ENCODE peak calls at places on chromosome 7, in seven cellular contexts. One of them, this sample, is unnamed.

GRCh38 chr7:29345590-29345989 is 151.0 kb downstream of the CHN2 start:
- DNase-seq in hepatocyte: peak
- DNase-seq in ovary: no peak
- DNase-seq in type B pancreatic cell: no peak
- DNase-seq in tibial nerve: no peak
- DNase-seq in mammary epithelial cell: peak
- DNase-seq in endothelial cell of umbilical vein: peak
- DNase-seq in this sample: peak

GRCh38 chr7:41881313-41882130 is 178.6 kb upstream of the INHBA start:
- DNase-seq in hepatocyte: no peak
- DNase-seq in ovary: no peak
- DNase-seq in type B pancreatic cell: no peak
- DNase-seq in tibial nerve: no peak
- DNase-seq in mammary epithelial cell: no peak
- DNase-seq in endothelial cell of umbilical vein: no peak
- DNase-seq in this sample: no peak

GRCh38 chr7:35992436-35992835 is 160.6 kb upstream of the EEPD1 start:
- DNase-seq in hepatocyte: no peak
- DNase-seq in ovary: no peak
- DNase-seq in type B pancreatic cell: no peak
- DNase-seq in tibial nerve: no peak
- DNase-seq in mammary epithelial cell: peak
- DNase-seq in endothelial cell of umbilical vein: no peak
- DNase-seq in this sample: no peak

GRCh38 chr7:94513565-94513860 is 3.9 kb downstream of the CASD1 start:
- DNase-seq in hepatocyte: no peak
- DNase-seq in ovary: no peak
- DNase-seq in type B pancreatic cell: no peak
- DNase-seq in tibial nerve: no peak
- DNase-seq in mammary epithelial cell: peak
- DNase-seq in endothelial cell of umbilical vein: no peak
- DNase-seq in this sample: peak

GRCh38 chr7:27048438-27048837 is 47.4 kb downstream of the HOXA1 start:
- DNase-seq in hepatocyte: no peak
- DNase-seq in ovary: no peak
- DNase-seq in type B pancreatic cell: no peak
- DNase-seq in tibial nerve: no peak
- DNase-seq in mammary epithelial cell: no peak
- DNase-seq in endothelial cell of umbilical vein: no peak
- DNase-seq in this sample: no peak

GRCh38 chr7:134799387-134799786 is 20.0 kb downstream of the CALD1 start:
- DNase-seq in hepatocyte: no peak
- DNase-seq in ovary: no peak
- DNase-seq in type B pancreatic cell: no peak
- DNase-seq in tibial nerve: no peak
- DNase-seq in mammary epithelial cell: no peak
- DNase-seq in endothelial cell of umbilical vein: peak
- DNase-seq in this sample: no peak

GRCh38 chr7:1810961-1811849 is 141.1 kb downstream of the ELFN1 start:
- DNase-seq in hepatocyte: peak
- DNase-seq in ovary: no peak
- DNase-seq in type B pancreatic cell: peak
- DNase-seq in tibial nerve: no peak
- DNase-seq in mammary epithelial cell: no peak
- DNase-seq in endothelial cell of umbilical vein: no peak
- DNase-seq in this sample: peak

GRCh38 chr7:130917669-130918128 is 183.7 kb upstream of the KLF14 start:
- DNase-seq in hepatocyte: no peak
- DNase-seq in ovary: no peak
- DNase-seq in type B pancreatic cell: no peak
- DNase-seq in tibial nerve: no peak
- DNase-seq in mammary epithelial cell: no peak
- DNase-seq in endothelial cell of umbilical vein: peak
- DNase-seq in this sample: no peak

GRCh38 chr7:16880469-16881034 is 1.2 kb downstream of the AGR3 start:
- DNase-seq in hepatocyte: no peak
- DNase-seq in ovary: no peak
- DNase-seq in type B pancreatic cell: no peak
- DNase-seq in tibial nerve: no peak
- DNase-seq in mammary epithelial cell: no peak
- DNase-seq in endothelial cell of umbilical vein: no peak
- DNase-seq in this sample: no peak

GRCh38 chr7:107758667-107759066 is 14.7 kb downstream of the CBLL1 start:
- DNase-seq in hepatocyte: no peak
- DNase-seq in ovary: no peak
- DNase-seq in type B pancreatic cell: no peak
- DNase-seq in tibial nerve: no peak
- DNase-seq in mammary epithelial cell: no peak
- DNase-seq in endothelial cell of umbilical vein: no peak
- DNase-seq in this sample: no peak

GRCh38 chr7:148230341-148230740 is 360.2 kb upstream of the C7orf33 start:
- DNase-seq in hepatocyte: no peak
- DNase-seq in ovary: no peak
- DNase-seq in type B pancreatic cell: no peak
- DNase-seq in tibial nerve: no peak
- DNase-seq in mammary epithelial cell: no peak
- DNase-seq in endothelial cell of umbilical vein: no peak
- DNase-seq in this sample: no peak

GRCh38 chr7:97871659-97872024 is 566 bp downstream of the ASNS start:
- DNase-seq in hepatocyte: no peak
- DNase-seq in ovary: peak
- DNase-seq in type B pancreatic cell: no peak
- DNase-seq in tibial nerve: no peak
- DNase-seq in mammary epithelial cell: no peak
- DNase-seq in endothelial cell of umbilical vein: no peak
- DNase-seq in this sample: no peak

GRCh38 chr7:27148776-27149641 is 1.4 kb upstream of the HOXA6 start:
- DNase-seq in hepatocyte: no peak
- DNase-seq in ovary: no peak
- DNase-seq in type B pancreatic cell: no peak
- DNase-seq in tibial nerve: no peak
- DNase-seq in mammary epithelial cell: peak
- DNase-seq in endothelial cell of umbilical vein: peak
- DNase-seq in this sample: no peak

GRCh38 chr7:7779888-7780287 is 61.5 kb upstream of the RPA3 start:
- DNase-seq in hepatocyte: no peak
- DNase-seq in ovary: no peak
- DNase-seq in type B pancreatic cell: no peak
- DNase-seq in tibial nerve: no peak
- DNase-seq in mammary epithelial cell: no peak
- DNase-seq in endothelial cell of umbilical vein: peak
- DNase-seq in this sample: no peak

GRCh38 chr7:5630670-5631069 is 150.8 kb downstream of the RNF216 start:
- DNase-seq in hepatocyte: no peak
- DNase-seq in ovary: no peak
- DNase-seq in type B pancreatic cell: no peak
- DNase-seq in tibial nerve: no peak
- DNase-seq in mammary epithelial cell: peak
- DNase-seq in endothelial cell of umbilical vein: no peak
- DNase-seq in this sample: no peak

GRCh38 chr7:17178562-17178961 is 119.9 kb upstream of the AHR start:
- DNase-seq in hepatocyte: no peak
- DNase-seq in ovary: no peak
- DNase-seq in type B pancreatic cell: no peak
- DNase-seq in tibial nerve: no peak
- DNase-seq in mammary epithelial cell: no peak
- DNase-seq in endothelial cell of umbilical vein: no peak
- DNase-seq in this sample: no peak

GRCh38 chr7:72335561-72336381 is 76.4 kb downstream of the CALN1 start:
- DNase-seq in hepatocyte: no peak
- DNase-seq in ovary: no peak
- DNase-seq in type B pancreatic cell: no peak
- DNase-seq in tibial nerve: no peak
- DNase-seq in mammary epithelial cell: no peak
- DNase-seq in endothelial cell of umbilical vein: no peak
- DNase-seq in this sample: no peak

GRCh38 chr7:117157121-117157870 is 165.6 kb downstream of the WNT2 start:
- DNase-seq in hepatocyte: peak
- DNase-seq in ovary: peak
- DNase-seq in type B pancreatic cell: no peak
- DNase-seq in tibial nerve: no peak
- DNase-seq in mammary epithelial cell: peak
- DNase-seq in endothelial cell of umbilical vein: peak
- DNase-seq in this sample: peak

GRCh38 chr7:97973206-97973658 is 16.8 kb downstream of the OCM2 start:
- DNase-seq in hepatocyte: peak
- DNase-seq in ovary: no peak
- DNase-seq in type B pancreatic cell: no peak
- DNase-seq in tibial nerve: no peak
- DNase-seq in mammary epithelial cell: no peak
- DNase-seq in endothelial cell of umbilical vein: no peak
- DNase-seq in this sample: no peak

GRCh38 chr7:120553497-120553896 is 280.5 kb downstream of the KCND2 start:
- DNase-seq in hepatocyte: no peak
- DNase-seq in ovary: no peak
- DNase-seq in type B pancreatic cell: no peak
- DNase-seq in tibial nerve: no peak
- DNase-seq in mammary epithelial cell: no peak
- DNase-seq in endothelial cell of umbilical vein: no peak
- DNase-seq in this sample: no peak

DNA sequence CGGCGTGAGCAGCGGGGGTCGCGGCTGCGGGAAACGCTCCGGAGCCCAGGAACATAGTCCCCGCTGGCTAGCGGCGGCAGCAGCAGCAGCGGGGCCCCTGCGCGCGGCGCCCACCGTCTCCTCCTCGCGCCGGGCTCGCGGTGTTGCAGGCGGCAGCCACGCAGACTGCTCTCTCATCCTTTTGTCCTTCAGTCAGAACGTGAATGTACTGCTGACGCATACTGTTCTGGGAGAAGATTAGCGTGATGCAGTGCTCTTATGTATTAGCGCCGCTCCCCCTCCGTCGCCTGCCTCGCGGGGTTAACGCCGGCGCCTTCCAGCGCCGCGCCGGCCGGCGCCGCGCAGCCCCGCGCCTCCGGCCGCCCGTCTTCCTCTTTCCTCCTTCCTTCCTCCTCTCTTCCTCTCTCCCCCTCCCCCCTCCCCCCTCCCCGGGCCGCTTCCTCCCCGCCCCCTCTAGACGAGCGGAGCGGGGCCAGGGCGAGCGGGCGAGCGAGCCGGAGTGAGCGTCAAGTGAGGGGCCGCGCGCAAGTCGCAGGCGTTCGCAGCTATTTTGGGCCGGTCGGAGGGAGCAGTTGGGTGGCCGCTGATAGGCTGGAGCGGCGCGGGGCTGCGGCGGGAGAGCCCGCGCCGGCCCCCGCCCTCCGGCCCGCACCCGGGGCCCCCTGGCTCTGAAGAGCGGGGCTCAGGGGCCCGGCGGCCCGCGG is 816 bp upstream of the LRRC4 start:
- DNase-seq in hepatocyte: peak
- DNase-seq in ovary: peak
- DNase-seq in type B pancreatic cell: no peak
- DNase-seq in tibial nerve: no peak
- DNase-seq in mammary epithelial cell: peak
- DNase-seq in endothelial cell of umbilical vein: peak
- DNase-seq in this sample: peak
- TF ChIP-seq CTCF in hepatocyte: peak
- TF ChIP-seq CTCF in ovary: peak
- TF ChIP-seq CTCF in type B pancreatic cell: peak
- TF ChIP-seq CTCF in tibial nerve: peak
- TF ChIP-seq CTCF in mammary epithelial cell: peak
- TF ChIP-seq CTCF in endothelial cell of umbilical vein: peak
- TF ChIP-seq CTCF in this sample: peak

DNA sequence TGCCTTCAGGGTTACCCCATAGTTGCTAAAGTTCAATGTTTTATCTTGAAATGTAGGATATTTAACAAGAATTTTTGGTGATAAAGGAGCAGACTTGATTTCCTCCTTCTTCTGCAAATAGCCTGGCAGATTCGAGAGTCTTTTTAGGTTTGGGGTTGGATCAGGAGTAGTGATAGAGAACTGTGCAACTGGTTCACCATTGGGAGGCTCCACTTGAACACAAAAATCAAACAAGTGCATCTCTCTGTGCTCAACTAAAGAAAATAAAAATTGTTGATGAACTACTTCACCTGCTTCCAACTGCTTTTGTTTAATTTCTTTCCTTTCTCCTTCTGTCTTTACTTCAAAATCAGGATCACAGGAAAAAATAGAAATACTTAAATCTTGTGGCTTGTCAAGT is 58.5 kb downstream of the MACC1 start:
- DNase-seq in hepatocyte: no peak
- DNase-seq in ovary: no peak
- DNase-seq in type B pancreatic cell: no peak
- DNase-seq in tibial nerve: no peak
- DNase-seq in mammary epithelial cell: no peak
- DNase-seq in endothelial cell of umbilical vein: peak
- DNase-seq in this sample: peak
- TF ChIP-seq CTCF in hepatocyte: peak
- TF ChIP-seq CTCF in ovary: no peak
- TF ChIP-seq CTCF in type B pancreatic cell: peak
- TF ChIP-seq CTCF in tibial nerve: peak
- TF ChIP-seq CTCF in mammary epithelial cell: peak
- TF ChIP-seq CTCF in endothelial cell of umbilical vein: peak
- TF ChIP-seq CTCF in this sample: peak

GRCh38 chr7:92404170-92404614 is 43.1 kb upstream of the GATAD1 start:
- DNase-seq in hepatocyte: no peak
- DNase-seq in ovary: no peak
- DNase-seq in type B pancreatic cell: no peak
- DNase-seq in tibial nerve: no peak
- DNase-seq in mammary epithelial cell: no peak
- DNase-seq in endothelial cell of umbilical vein: no peak
- DNase-seq in this sample: no peak
- TF ChIP-seq CTCF in hepatocyte: no peak
- TF ChIP-seq CTCF in ovary: no peak
- TF ChIP-seq CTCF in type B pancreatic cell: no peak
- TF ChIP-seq CTCF in tibial nerve: no peak
- TF ChIP-seq CTCF in mammary epithelial cell: no peak
- TF ChIP-seq CTCF in endothelial cell of umbilical vein: no peak
- TF ChIP-seq CTCF in this sample: no peak

DNA sequence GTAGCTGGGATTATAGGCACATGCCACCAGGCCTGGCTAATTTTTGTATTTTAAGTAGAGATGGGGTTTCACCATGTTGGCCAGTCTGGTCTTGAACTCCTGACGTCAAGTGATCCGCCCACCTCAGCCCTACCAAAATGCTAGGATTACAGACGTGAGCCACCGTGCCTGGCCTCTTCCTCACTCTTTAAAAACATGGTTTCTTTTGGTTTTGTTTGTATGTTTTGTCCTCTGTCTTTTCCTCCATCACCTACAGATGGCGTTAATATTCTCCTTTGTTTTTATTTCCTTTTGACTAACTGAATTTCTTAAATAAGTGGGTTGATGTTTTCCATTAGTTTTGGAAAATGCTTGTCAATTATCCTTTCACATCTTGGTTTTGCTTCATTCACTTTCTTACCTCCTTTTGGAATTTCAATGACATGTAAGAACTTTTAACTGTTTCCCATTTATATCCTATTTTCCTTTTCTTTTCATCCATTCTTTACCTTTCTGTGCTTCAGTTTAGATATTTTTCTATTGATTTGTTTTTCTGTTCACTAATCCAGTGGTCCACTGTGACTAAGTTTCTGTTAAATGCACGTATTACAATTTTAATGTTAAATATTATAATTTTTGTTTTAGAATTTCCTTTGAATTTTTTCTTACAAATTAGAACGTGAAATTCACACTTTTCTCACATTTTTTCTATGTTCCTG is 104.1 kb downstream of the ZNF467 start:
- DNase-seq in hepatocyte: no peak
- DNase-seq in ovary: no peak
- DNase-seq in type B pancreatic cell: no peak
- DNase-seq in tibial nerve: no peak
- DNase-seq in mammary epithelial cell: peak
- DNase-seq in endothelial cell of umbilical vein: peak
- DNase-seq in this sample: peak
- TF ChIP-seq CTCF in hepatocyte: peak
- TF ChIP-seq CTCF in ovary: no peak
- TF ChIP-seq CTCF in type B pancreatic cell: peak
- TF ChIP-seq CTCF in tibial nerve: no peak
- TF ChIP-seq CTCF in mammary epithelial cell: peak
- TF ChIP-seq CTCF in endothelial cell of umbilical vein: peak
- TF ChIP-seq CTCF in this sample: peak

GRCh38 chr7:71131256-71131752 is 640 bp upstream of the GALNT17 start:
- DNase-seq in hepatocyte: peak
- DNase-seq in ovary: peak
- DNase-seq in type B pancreatic cell: peak
- DNase-seq in tibial nerve: peak
- DNase-seq in mammary epithelial cell: peak
- DNase-seq in endothelial cell of umbilical vein: no peak
- DNase-seq in this sample: no peak
- TF ChIP-seq CTCF in hepatocyte: peak
- TF ChIP-seq CTCF in ovary: peak
- TF ChIP-seq CTCF in type B pancreatic cell: peak
- TF ChIP-seq CTCF in tibial nerve: peak
- TF ChIP-seq CTCF in mammary epithelial cell: no peak
- TF ChIP-seq CTCF in endothelial cell of umbilical vein: no peak
- TF ChIP-seq CTCF in this sample: no peak